ENCODE peak calls at places on chromosome 21, in nine cellular contexts. R is cardiac muscle cell, I is tibial artery, E is WERI-Rb-1, W is IMR-90, S is vagina, A is heart left ventricle, F is body of pancreas, G is spleen. X is an unnamed sample.

GRCh38 chr21:45910548-45911221 is 70.9 kb upstream of the COL6A1 start:
- DNase-seq in R (no peak), I (no peak), E (no peak), W (no peak), S (no peak), A (peak), F (no peak), G (no peak), X (no peak)

GRCh38 chr21:7952648-7953047 is 2568.7 kb upstream of the TPTE start:
- DNase-seq in R (no peak), I (no peak), E (no peak), W (no peak), S (no peak), A (no peak), F (no peak), G (no peak), X (no peak)

GRCh38 chr21:43194303-43195130 is 25.7 kb downstream of the CRYAA start:
- DNase-seq in R (no peak), I (peak), E (peak), W (no peak), S (no peak), A (no peak), F (peak), G (peak), X (no peak)

GRCh38 chr21:21002137-21002536 is 3.9 kb downstream of the NCAM2 start:
- DNase-seq in R (no peak), I (no peak), E (no peak), W (no peak), S (no peak), A (no peak), F (no peak), G (no peak), X (no peak)

GRCh38 chr21:33924766-33925100 is 9.1 kb upstream of the ATP5PO start:
- DNase-seq in R (no peak), I (no peak), E (no peak), W (no peak), S (no peak), A (no peak), F (no peak), G (no peak), X (no peak)

GRCh38 chr21:25733859-25734653 is 648 bp downstream of the ATP5PF start:
- DNase-seq in R (peak), I (no peak), E (no peak), W (peak), S (no peak), A (peak), F (no peak), G (peak), X (no peak)

GRCh38 chr21:31136891-31137290 is 98.6 kb upstream of the KRTAP19-8 start:
- DNase-seq in R (peak), I (no peak), E (no peak), W (peak), S (no peak), A (no peak), F (no peak), G (no peak), X (no peak)

GRCh38 chr21:26077523-26077922 is 93.0 kb downstream of the APP start:
- DNase-seq in R (peak), I (no peak), E (peak), W (peak), S (no peak), A (peak), F (no peak), G (no peak), X (no peak)

GRCh38 chr21:42113926-42114409 is 42.9 kb downstream of the UMODL1 start:
- DNase-seq in R (no peak), I (no peak), E (no peak), W (no peak), S (no peak), A (no peak), F (no peak), G (peak), X (no peak)
- TF ChIP-seq CTCF in R (no peak), I (no peak), E (no peak), W (no peak), S (no peak), A (no peak), F (no peak), G (no peak), X (no peak)

GRCh38 chr21:38920631-38921398 is 115.1 kb downstream of the ETS2 start:
- DNase-seq in R (peak), I (no peak), E (no peak), W (peak), S (no peak), A (no peak), F (no peak), G (no peak), X (no peak)
- H3K27ac ChIP-seq in R (no peak), I (peak), E (no peak), W (peak), S (peak), A (peak), F (no peak), G (peak), X (no peak)

GRCh38 chr21:32306021-32306780 is 7.5 kb downstream of the MRAP start:
- DNase-seq in R (peak), I (no peak), E (peak), W (no peak), S (no peak), A (no peak), F (no peak), G (no peak), X (no peak)
- TF ChIP-seq CTCF in R (peak), I (no peak), E (peak), W (peak), S (no peak), A (peak), F (no peak), G (no peak), X (no peak)

GRCh38 chr21:41477641-41478318 is 30.2 kb downstream of the TMPRSS2 start:
- DNase-seq in R (peak), I (no peak), E (no peak), W (no peak), S (no peak), A (no peak), F (peak), G (peak), X (no peak)
- H3K27ac ChIP-seq in R (no peak), I (no peak), E (no peak), W (no peak), S (no peak), A (no peak), F (peak), G (no peak), X (no peak)

GRCh38 chr21:16912075-16912474 is 600.8 kb upstream of the CXADR start:
- DNase-seq in R (peak), I (no peak), E (no peak), W (peak), S (no peak), A (no peak), F (no peak), G (no peak), X (no peak)

GRCh38 chr21:16911166-16911607 is 601.7 kb upstream of the CXADR start:
- DNase-seq in R (no peak), I (no peak), E (no peak), W (no peak), S (no peak), A (no peak), F (no peak), G (no peak), X (no peak)

GRCh38 chr21:16908087-16908486 is 604.8 kb upstream of the CXADR start:
- DNase-seq in R (no peak), I (no peak), E (no peak), W (no peak), S (no peak), A (no peak), F (no peak), G (no peak), X (no peak)

GRCh38 chr21:16910435-16911165 is 602.2 kb upstream of the CXADR start:
- DNase-seq in R (no peak), I (no peak), E (no peak), W (no peak), S (no peak), A (no peak), F (no peak), G (no peak), X (no peak)

GRCh38 chr21:16913010-16913409 is 599.8 kb upstream of the CXADR start:
- DNase-seq in R (no peak), I (no peak), E (no peak), W (no peak), S (no peak), A (no peak), F (no peak), G (no peak), X (no peak)
- TF ChIP-seq CTCF in R (no peak), I (no peak), E (no peak), W (no peak), S (no peak), A (no peak), F (no peak), G (no peak), X (no peak)

GRCh38 chr21:16811011-16811410 is 701.8 kb upstream of the CXADR start:
- DNase-seq in R (no peak), I (no peak), E (no peak), W (no peak), S (no peak), A (no peak), F (no peak), G (no peak), X (no peak)

GRCh38 chr21:16815228-16815627 is 697.6 kb upstream of the CXADR start:
- DNase-seq in R (no peak), I (no peak), E (no peak), W (no peak), S (no peak), A (no peak), F (no peak), G (no peak), X (no peak)
- H3K27ac ChIP-seq in R (no peak), I (no peak), E (no peak), W (no peak), S (no peak), A (no peak), F (no peak), G (no peak), X (no peak)

X was measured in heart right ventricle.